ENCODE peak calls at places on chromosomes 5 and 9, in nine cellular contexts. One of them, this sample, is unnamed.
A peak's percentile ranks its signal among the peaks of the same experiment; 100 is the strongest.

GRCh38 chr5:131386779-131387178 is 122.9 kb downstream of the CDC42SE2 start:
- DNase-seq in stimulated activated naive CD8-positive, alpha-beta T cell treated with anti-CD3 and anti-CD28 coated beads, Interleukin-15, Interleukin-2, amounts not matched to agents 100 U/mL and 50 U/mL, for 24 hours: no peak
- DNase-seq in stimulated activated CD8-positive, alpha-beta memory T cell treated with anti-CD3 and anti-CD28 coated beads, Interleukin-4, amount 100 ng/mL, for 4 hours: no peak
- DNase-seq in GM12865: no peak
- DNase-seq in posterior cingulate gyrus: no peak
- DNase-seq in kidney glomerular epithelial cell: peak; percentile 72
- DNase-seq in EH: no peak
- DNase-seq in NCI-H2171 treated with DMSO at 0.1 percent for 48 hours: peak; percentile 31
- DNase-seq in Caco-2: no peak
- DNase-seq in this sample: no peak

GRCh38 chr9:16342621-16343020 is 527.8 kb downstream of the BNC2 start:
- DNase-seq in GM12865: no peak
- DNase-seq in NCI-H2171 treated with DMSO at 0.1 percent for 48 hours: no peak
- DNase-seq in kidney glomerular epithelial cell: no peak
- DNase-seq in EH: no peak
- DNase-seq in Caco-2: no peak
- DNase-seq in stimulated activated naive CD8-positive, alpha-beta T cell treated with anti-CD3 and anti-CD28 coated beads, Interleukin-15, Interleukin-2, amounts not matched to agents 100 U/mL and 50 U/mL, for 24 hours: no peak
- DNase-seq in stimulated activated CD8-positive, alpha-beta memory T cell treated with anti-CD3 and anti-CD28 coated beads, Interleukin-4, amount 100 ng/mL, for 4 hours: no peak
- DNase-seq in posterior cingulate gyrus: no peak
- DNase-seq in this sample: no peak

GRCh38 chr5:167479796-167480195 is 811.6 kb upstream of the WWC1 start:
- DNase-seq in GM12865: no peak
- DNase-seq in NCI-H2171 treated with DMSO at 0.1 percent for 48 hours: no peak
- DNase-seq in stimulated activated CD8-positive, alpha-beta memory T cell treated with anti-CD3 and anti-CD28 coated beads, Interleukin-4, amount 100 ng/mL, for 4 hours: no peak
- DNase-seq in EH: no peak
- DNase-seq in posterior cingulate gyrus: no peak
- DNase-seq in stimulated activated naive CD8-positive, alpha-beta T cell treated with anti-CD3 and anti-CD28 coated beads, Interleukin-15, Interleukin-2, amounts not matched to agents 100 U/mL and 50 U/mL, for 24 hours: no peak
- DNase-seq in kidney glomerular epithelial cell: no peak
- DNase-seq in Caco-2: no peak
- DNase-seq in this sample: no peak

GRCh38 chr5:133930061-133930823 is 38.2 kb downstream of the C5orf15 start:
- DNase-seq in EH: peak; percentile 68
- DNase-seq in NCI-H2171 treated with DMSO at 0.1 percent for 48 hours: no peak
- DNase-seq in posterior cingulate gyrus: peak; percentile 60
- DNase-seq in kidney glomerular epithelial cell: peak; percentile 42
- DNase-seq in Caco-2: no peak
- DNase-seq in GM12865: peak; percentile 78
- DNase-seq in stimulated activated naive CD8-positive, alpha-beta T cell treated with anti-CD3 and anti-CD28 coated beads, Interleukin-15, Interleukin-2, amounts not matched to agents 100 U/mL and 50 U/mL, for 24 hours: peak; percentile 77
- DNase-seq in stimulated activated CD8-positive, alpha-beta memory T cell treated with anti-CD3 and anti-CD28 coated beads, Interleukin-4, amount 100 ng/mL, for 4 hours: peak; percentile 40
- DNase-seq in this sample: peak; percentile 28

GRCh38 chr5:97545856-97546570 is 363.0 kb upstream of the RIOK2 start:
- DNase-seq in GM12865: no peak
- DNase-seq in NCI-H2171 treated with DMSO at 0.1 percent for 48 hours: no peak
- DNase-seq in kidney glomerular epithelial cell: no peak
- DNase-seq in Caco-2: no peak
- DNase-seq in EH: peak; percentile 55
- DNase-seq in stimulated activated naive CD8-positive, alpha-beta T cell treated with anti-CD3 and anti-CD28 coated beads, Interleukin-15, Interleukin-2, amounts not matched to agents 100 U/mL and 50 U/mL, for 24 hours: no peak
- DNase-seq in posterior cingulate gyrus: no peak
- DNase-seq in stimulated activated CD8-positive, alpha-beta memory T cell treated with anti-CD3 and anti-CD28 coated beads, Interleukin-4, amount 100 ng/mL, for 4 hours: no peak
- DNase-seq in this sample: no peak

GRCh38 chr5:88882321-88883038 is 504 bp downstream of the MEF2C start:
- DNase-seq in EH: no peak
- DNase-seq in posterior cingulate gyrus: no peak
- DNase-seq in stimulated activated naive CD8-positive, alpha-beta T cell treated with anti-CD3 and anti-CD28 coated beads, Interleukin-15, Interleukin-2, amounts not matched to agents 100 U/mL and 50 U/mL, for 24 hours: no peak
- DNase-seq in kidney glomerular epithelial cell: no peak
- DNase-seq in stimulated activated CD8-positive, alpha-beta memory T cell treated with anti-CD3 and anti-CD28 coated beads, Interleukin-4, amount 100 ng/mL, for 4 hours: no peak
- DNase-seq in GM12865: peak; percentile 56
- DNase-seq in Caco-2: no peak
- DNase-seq in NCI-H2171 treated with DMSO at 0.1 percent for 48 hours: no peak
- DNase-seq in this sample: no peak

GRCh38 chr5:18216729-18217128 is 582.5 kb downstream of the TAF11L14 start:
- DNase-seq in stimulated activated naive CD8-positive, alpha-beta T cell treated with anti-CD3 and anti-CD28 coated beads, Interleukin-15, Interleukin-2, amounts not matched to agents 100 U/mL and 50 U/mL, for 24 hours: no peak
- DNase-seq in GM12865: no peak
- DNase-seq in EH: no peak
- DNase-seq in posterior cingulate gyrus: no peak
- DNase-seq in stimulated activated CD8-positive, alpha-beta memory T cell treated with anti-CD3 and anti-CD28 coated beads, Interleukin-4, amount 100 ng/mL, for 4 hours: no peak
- DNase-seq in kidney glomerular epithelial cell: no peak
- DNase-seq in Caco-2: no peak
- DNase-seq in NCI-H2171 treated with DMSO at 0.1 percent for 48 hours: no peak
- DNase-seq in this sample: no peak

GRCh38 chr5:14298126-14298847 is 155.1 kb downstream of the TRIO start:
- DNase-seq in Caco-2: no peak
- DNase-seq in stimulated activated CD8-positive, alpha-beta memory T cell treated with anti-CD3 and anti-CD28 coated beads, Interleukin-4, amount 100 ng/mL, for 4 hours: no peak
- DNase-seq in GM12865: no peak
- DNase-seq in EH: peak; percentile 69
- DNase-seq in NCI-H2171 treated with DMSO at 0.1 percent for 48 hours: no peak
- DNase-seq in posterior cingulate gyrus: no peak
- DNase-seq in kidney glomerular epithelial cell: no peak
- DNase-seq in stimulated activated naive CD8-positive, alpha-beta T cell treated with anti-CD3 and anti-CD28 coated beads, Interleukin-15, Interleukin-2, amounts not matched to agents 100 U/mL and 50 U/mL, for 24 hours: no peak
- DNase-seq in this sample: no peak

GRCh38 chr9:86773437-86773836 is 173.9 kb downstream of the GAS1 start:
- DNase-seq in stimulated activated CD8-positive, alpha-beta memory T cell treated with anti-CD3 and anti-CD28 coated beads, Interleukin-4, amount 100 ng/mL, for 4 hours: no peak
- DNase-seq in Caco-2: no peak
- DNase-seq in EH: no peak
- DNase-seq in NCI-H2171 treated with DMSO at 0.1 percent for 48 hours: no peak
- DNase-seq in GM12865: no peak
- DNase-seq in kidney glomerular epithelial cell: no peak
- DNase-seq in stimulated activated naive CD8-positive, alpha-beta T cell treated with anti-CD3 and anti-CD28 coated beads, Interleukin-15, Interleukin-2, amounts not matched to agents 100 U/mL and 50 U/mL, for 24 hours: no peak
- DNase-seq in posterior cingulate gyrus: no peak
- DNase-seq in this sample: no peak